ENCODE peak calls at places on chromosomes 5 and 9, in nine cellular contexts. Q is heart right ventricle, V is mucosa of descending colon, J is NCI-H1105 treated with DMSO at 0.1 percent for 48 hours, Y is kidney glomerular epithelial cell, W is endothelial cell, T is amygdala, X is RWPE1, N is neural progenitor cell. L is an unnamed sample.

GRCh38 chr5:15719784-15720183 is 219.8 kb downstream of the FBXL7 start:
- DNase-seq in Q (no peak), V (no peak), J (peak; percentile 76), Y (no peak), W (no peak), T (no peak), X (no peak), N (no peak), L (peak; percentile 81)

GRCh38 chr5:150288361-150288760 is 1.2 kb downstream of the CAMK2A start:
- DNase-seq in Q (no peak), V (no peak), J (no peak), Y (no peak), W (no peak), T (no peak), X (no peak), N (no peak), L (no peak)

GRCh38 chr9:110464321-110464720 is 115.2 kb downstream of the SVEP1 start:
- DNase-seq in Q (no peak), V (no peak), J (no peak), Y (no peak), W (no peak), T (no peak), X (no peak), N (no peak), L (no peak)

GRCh38 chr9:137021979-137022619 is 5.9 kb downstream of the ABCA2 start:
- DNase-seq in Q (peak; percentile 39), V (peak; percentile 98), J (no peak), Y (peak; percentile 24), W (no peak), T (peak; percentile 98), X (peak; percentile 95), N (peak; percentile 78), L (peak; percentile 99)

GRCh38 chr5:582936-583635 is 29.1 kb upstream of the CEP72 start:
- DNase-seq in Q (no peak), V (no peak), J (no peak), Y (no peak), W (no peak), T (no peak), X (no peak), N (no peak), L (no peak)

GRCh38 chr5:80300125-80300524 is 19.7 kb upstream of the SPZ1 start:
- DNase-seq in Q (no peak), V (no peak), J (no peak), Y (no peak), W (no peak), T (no peak), X (no peak), N (no peak), L (no peak)

GRCh38 chr9:17600962-17601593 is 22.2 kb downstream of the SH3GL2 start:
- DNase-seq in Q (no peak), V (no peak), J (no peak), Y (no peak), W (no peak), T (no peak), X (no peak), N (no peak), L (no peak)

GRCh38 chr9:92714016-92714415 is 44.1 kb upstream of the IPPK start:
- DNase-seq in Q (no peak), V (no peak), J (no peak), Y (no peak), W (no peak), T (no peak), X (no peak), N (no peak), L (no peak)

GRCh38 chr9:121839726-121840500 is 188.5 kb downstream of the DAB2IP start:
- DNase-seq in Q (no peak), V (no peak), J (no peak), Y (no peak), W (no peak), T (no peak), X (no peak), N (no peak), L (no peak)

GRCh38 chr9:101527066-101527465 is 6.6 kb upstream of the RNF20 start:
- DNase-seq in Q (no peak), V (no peak), J (no peak), Y (peak; percentile 19), W (no peak), T (no peak), X (peak; percentile 74), N (no peak), L (no peak)

GRCh38 chr5:11298877-11299276 is 537.8 kb upstream of the DAP start:
- DNase-seq in Q (no peak), V (no peak), J (no peak), Y (no peak), W (no peak), T (no peak), X (no peak), N (no peak), L (no peak)

GRCh38 chr9:128556915-128557634 is 4.7 kb downstream of the SPTAN1 start:
- DNase-seq in Q (no peak), V (no peak), J (no peak), Y (no peak), W (no peak), T (no peak), X (no peak), N (no peak), L (no peak)

GRCh38 chr5:95856501-95856981 is 34.0 kb upstream of the GLRX start:
- DNase-seq in Q (peak; percentile 39), V (no peak), J (no peak), Y (no peak), W (no peak), T (peak; percentile 51), X (no peak), N (peak; percentile 42), L (no peak)

GRCh38 chr9:126664893-126665695 is 51.4 kb downstream of the LMX1B start:
- DNase-seq in Q (no peak), V (no peak), J (no peak), Y (no peak), W (peak; percentile 63), T (no peak), X (no peak), N (peak; percentile 87), L (no peak)

GRCh38 chr9:90896231-90896630 is 94.6 kb downstream of the SYK start:
- DNase-seq in Q (no peak), V (no peak), J (no peak), Y (no peak), W (no peak), T (no peak), X (no peak), N (no peak), L (no peak)

GRCh38 chr5:174457141-174457678 is 267.2 kb upstream of the MSX2 start:
- DNase-seq in Q (no peak), V (no peak), J (no peak), Y (no peak), W (no peak), T (no peak), X (no peak), N (no peak), L (no peak)

GRCh38 chr9:2755285-2755684 is 38.0 kb downstream of the KCNV2 start:
- DNase-seq in Q (no peak), V (no peak), J (no peak), Y (no peak), W (no peak), T (no peak), X (no peak), N (peak; percentile 72), L (no peak)

GRCh38 chr9:136544549-136545064 is 1.2 kb downstream of the NOTCH1 start:
- DNase-seq in Q (peak; percentile 79), V (peak; percentile 87), J (peak; percentile 8), Y (no peak), W (no peak), T (peak; percentile 93), X (no peak), N (peak; percentile 71), L (no peak)

GRCh38 chr9:37408933-37409710 is 13.4 kb upstream of the GRHPR start:
- DNase-seq in Q (no peak), V (no peak), J (no peak), Y (no peak), W (no peak), T (no peak), X (no peak), N (no peak), L (no peak)

GRCh38 chr5:80799041-80799440 is 144.3 kb upstream of the DHFR start:
- DNase-seq in Q (no peak), V (no peak), J (no peak), Y (no peak), W (no peak), T (no peak), X (no peak), N (no peak), L (no peak)

GRCh38 chr9:107363511-107364182 is 80.6 kb downstream of the RAD23B start:
- DNase-seq in Q (no peak), V (no peak), J (no peak), Y (no peak), W (no peak), T (no peak), X (no peak), N (peak; percentile 59), L (no peak)

GRCh38 chr5:88666761-88667186 is 216.2 kb downstream of the MEF2C start:
- DNase-seq in Q (no peak), V (no peak), J (no peak), Y (no peak), W (no peak), T (no peak), X (no peak), N (peak; percentile 49), L (no peak)

GRCh38 chr9:117491491-117491890 is 76.6 kb upstream of the ASTN2 start:
- DNase-seq in Q (no peak), V (no peak), J (no peak), Y (no peak), W (no peak), T (no peak), X (no peak), N (no peak), L (peak; percentile 99)

GRCh38 chr5:14326035-14326909 is 183.1 kb downstream of the TRIO start:
- DNase-seq in Q (no peak), V (no peak), J (no peak), Y (no peak), W (peak; percentile 10), T (no peak), X (no peak), N (peak; percentile 4), L (no peak)

GRCh38 chr9:79471577-79472543 is 99.9 kb upstream of the TLE4 start:
- DNase-seq in Q (peak; percentile 13), V (peak; percentile 34), J (no peak), Y (no peak), W (no peak), T (peak; percentile 71), X (peak; percentile 26), N (peak; percentile 39), L (no peak)

GRCh38 chr9:86034863-86035734 is 64.3 kb downstream of the GOLM1 start:
- DNase-seq in Q (no peak), V (peak; percentile 57), J (no peak), Y (peak; percentile 25), W (peak; percentile 69), T (no peak), X (peak; percentile 57), N (peak; percentile 69), L (no peak)

GRCh38 chr5:170631471-170632195 is 127.8 kb downstream of the KCNIP1 start:
- DNase-seq in Q (peak; percentile 28), V (no peak), J (no peak), Y (no peak), W (peak; percentile 68), T (peak; percentile 30), X (no peak), N (peak; percentile 79), L (no peak)

GRCh38 chr5:94218374-94218773 is 400.0 kb downstream of the KIAA0825 start:
- DNase-seq in Q (no peak), V (no peak), J (no peak), Y (peak; percentile 97), W (no peak), T (no peak), X (no peak), N (no peak), L (no peak)

GRCh38 chr5:79544136-79544535 is 30.2 kb upstream of the HOMER1 start:
- DNase-seq in Q (no peak), V (no peak), J (no peak), Y (no peak), W (no peak), T (no peak), X (no peak), N (no peak), L (no peak)

GRCh38 chr9:130054428-130054786 is 701 bp downstream of the GPR107 start:
- DNase-seq in Q (no peak), V (no peak), J (no peak), Y (no peak), W (no peak), T (no peak), X (no peak), N (no peak), L (no peak)

GRCh38 chr9:70195456-70195855 is 63.3 kb upstream of the SMC5 start:
- DNase-seq in Q (no peak), V (no peak), J (no peak), Y (no peak), W (no peak), T (no peak), X (no peak), N (no peak), L (no peak)

L was measured in LNCaP clone FGC.